ENCODE peak calls at places on chromosomes 3 and 15, in five cellular contexts. A is BJ, K is kidney epithelial cell, I is right atrium auricular region, E is prostate gland. J is an unnamed sample.
A peak's percentile ranks its signal among the peaks of the same experiment; 100 is the strongest.

GRCh38 chr15:58077427-58077826 is 11.9 kb upstream of the ALDH1A2 start:
- DNase-seq in K (no peak), I (no peak), E (peak; percentile 25), A (no peak), J (no peak)

GRCh38 chr3:16452265-16452664 is 61.2 kb downstream of the RFTN1 start:
- DNase-seq in K (no peak), E (no peak), I (no peak), A (no peak), J (no peak)

GRCh38 chr3:149134560-149134959 is 5.1 kb downstream of the HPS3 start:
- DNase-seq in A (no peak), E (no peak), K (no peak), I (no peak), J (no peak)

GRCh38 chr3:9761919-9762318 is 7.8 kb downstream of the CAMK1 start:
- DNase-seq in A (no peak), E (no peak), I (no peak), K (no peak), J (no peak)

GRCh38 chr3:175179055-175179454 is 319.9 kb downstream of the NAALADL2 start:
- DNase-seq in K (no peak), I (no peak), E (no peak), A (no peak), J (no peak)

GRCh38 chr3:156321934-156322333 is 201.6 kb downstream of the KCNAB1 start:
- DNase-seq in E (no peak), A (no peak), K (no peak), I (no peak), J (no peak)

GRCh38 chr15:99507732-99508571 is 57.8 kb upstream of the MEF2A start:
- DNase-seq in A (no peak), I (peak; percentile 85), E (peak; percentile 25), K (no peak), J (no peak)

GRCh38 chr15:81400640-81401236 is 26.7 kb upstream of the TMC3 start:
- DNase-seq in I (no peak), A (no peak), K (no peak), E (peak; percentile 42), J (no peak)

GRCh38 chr15:78930577-78931388 is 14.1 kb downstream of the CTSH start:
- DNase-seq in E (peak; percentile 95), I (no peak), A (peak; percentile 87), K (peak; percentile 77), J (no peak)

GRCh38 chr3:46466273-46466672 is 1.6 kb upstream of the LTF start:
- DNase-seq in E (no peak), K (no peak), I (peak; percentile 56), A (no peak), J (no peak)

GRCh38 chr3:194632983-194633348 is 253 bp downstream of the TMEM44 start:
- DNase-seq in A (no peak), I (no peak), E (no peak), K (no peak), J (peak; percentile 64)

GRCh38 chr3:97658670-97659285 is 105.8 kb upstream of the ARL6 start:
- DNase-seq in I (no peak), A (no peak), K (peak; percentile 1), E (no peak), J (no peak)

GRCh38 chr15:78358114-78358513 is 18.0 kb downstream of the CRABP1 start:
- DNase-seq in K (no peak), I (no peak), A (no peak), E (no peak), J (no peak)

GRCh38 chr3:127384717-127385539 is 97.1 kb upstream of the PRR20G start:
- DNase-seq in E (no peak), I (no peak), K (no peak), A (no peak), J (no peak)

GRCh38 chr15:64911317-64912186 is at the start of gene ANKDD1A:
- DNase-seq in I (peak; percentile 74), K (no peak), A (no peak), E (peak; percentile 33), J (peak; percentile 87)

GRCh38 chr3:138781012-138781470 is 53.7 kb downstream of the PIK3CB start:
- DNase-seq in K (no peak), A (no peak), I (no peak), E (no peak), J (no peak)

GRCh38 chr3:138937690-138938055 is 9.3 kb downstream of the FOXL2 start:
- DNase-seq in E (no peak), K (no peak), A (no peak), I (no peak), J (no peak)

GRCh38 chr15:57640935-57641682 is 49.4 kb downstream of the MYZAP start:
- DNase-seq in K (no peak), E (peak; percentile 25), I (no peak), A (no peak), J (no peak)

GRCh38 chr15:44633603-44634002 is 29.9 kb downstream of the SPG11 start:
- DNase-seq in A (no peak), K (no peak), I (no peak), E (no peak), J (no peak)

GRCh38 chr3:30259730-30260129 is 346.7 kb upstream of the TGFBR2 start:
- DNase-seq in A (no peak), E (no peak), I (no peak), K (no peak), J (no peak)

GRCh38 chr15:84633311-84634227 is 20.5 kb downstream of the WDR73 start:
- DNase-seq in A (no peak), E (peak; percentile 55), I (peak; percentile 73), K (no peak), J (no peak)

GRCh38 chr15:90400005-90400758 is 12.1 kb downstream of the IQGAP1 start:
- DNase-seq in A (no peak), K (no peak), E (no peak), I (no peak), J (no peak)

GRCh38 chr3:31522152-31522551 is 10.6 kb upstream of the STT3B start:
- DNase-seq in K (no peak), E (no peak), I (no peak), A (no peak), J (no peak)

GRCh38 chr3:9253327-9253726 is 3.9 kb upstream of the SRGAP3 start:
- DNase-seq in E (no peak), I (no peak), K (peak; percentile 31), A (no peak), J (no peak)

GRCh38 chr15:89665449-89666146 is 10.3 kb upstream of the KIF7 start:
- DNase-seq in K (no peak), A (no peak), E (peak; percentile 18), I (peak; percentile 79), J (no peak)

GRCh38 chr3:65951836-65952505 is 86.7 kb downstream of the MAGI1 start:
- DNase-seq in A (no peak), E (no peak), K (no peak), I (no peak), J (no peak)

GRCh38 chr15:45187894-45188830 is at the start of gene SHF:
- DNase-seq in K (no peak), A (no peak), I (no peak), E (peak; percentile 59), J (no peak)

GRCh38 chr3:171315101-171315500 is 145.1 kb downstream of the TNIK start:
- DNase-seq in A (no peak), E (no peak), K (peak; percentile 94), I (no peak), J (no peak)

GRCh38 chr3:50573566-50574279 is 4.4 kb downstream of the HEMK1 start:
- DNase-seq in K (no peak), A (no peak), E (no peak), I (no peak), J (no peak)

GRCh38 chr3:58973796-58974195 is 76.0 kb downstream of the CFAP20DC start:
- DNase-seq in K (no peak), I (no peak), A (no peak), E (no peak), J (no peak)

GRCh38 chr3:152298393-152299242 is 29.9 kb downstream of the MBNL1 start:
- DNase-seq in E (peak; percentile 56), I (no peak), A (peak; percentile 82), K (no peak), J (peak; percentile 84)

GRCh38 chr3:174957581-174958001 is 98.5 kb downstream of the NAALADL2 start:
- DNase-seq in K (no peak), A (no peak), E (no peak), I (no peak), J (no peak)

GRCh38 chr3:184037816-184038215 is 6.3 kb downstream of the HTR3D start:
- DNase-seq in K (no peak), A (no peak), I (no peak), E (no peak), J (no peak)

GRCh38 chr3:184039414-184039813 is 7.9 kb downstream of the HTR3D start:
- DNase-seq in I (no peak), K (no peak), E (no peak), A (no peak), J (no peak)

GRCh38 chr3:184042617-184043016 is 10.2 kb upstream of the HTR3C start:
- DNase-seq in E (no peak), K (no peak), A (no peak), I (no peak), J (no peak)

GRCh38 chr3:184040010-184040409 is 8.5 kb downstream of the HTR3D start:
- DNase-seq in A (no peak), I (no peak), E (no peak), K (no peak), J (no peak)
- TF ChIP-seq CTCF in A (peak; percentile 55), I (no peak), E (peak; percentile 13), K (peak; percentile 44), J (peak; percentile 19)

GRCh38 chr3:14322001-14322400 is 80.4 kb upstream of the SLC6A6 start:
- DNase-seq in I (no peak), K (no peak), E (no peak), A (no peak), J (no peak)

GRCh38 chr3:14319654-14320182 is 82.7 kb upstream of the SLC6A6 start:
- DNase-seq in K (peak; percentile 38), I (no peak), E (no peak), A (no peak), J (no peak)

GRCh38 chr3:14322667-14323295 is 79.6 kb upstream of the SLC6A6 start:
- DNase-seq in K (no peak), A (no peak), I (no peak), E (no peak), J (no peak)

GRCh38 chr3:14318638-14319037 is 83.8 kb upstream of the SLC6A6 start:
- DNase-seq in I (no peak), A (no peak), K (no peak), E (no peak), J (no peak)

DNA sequence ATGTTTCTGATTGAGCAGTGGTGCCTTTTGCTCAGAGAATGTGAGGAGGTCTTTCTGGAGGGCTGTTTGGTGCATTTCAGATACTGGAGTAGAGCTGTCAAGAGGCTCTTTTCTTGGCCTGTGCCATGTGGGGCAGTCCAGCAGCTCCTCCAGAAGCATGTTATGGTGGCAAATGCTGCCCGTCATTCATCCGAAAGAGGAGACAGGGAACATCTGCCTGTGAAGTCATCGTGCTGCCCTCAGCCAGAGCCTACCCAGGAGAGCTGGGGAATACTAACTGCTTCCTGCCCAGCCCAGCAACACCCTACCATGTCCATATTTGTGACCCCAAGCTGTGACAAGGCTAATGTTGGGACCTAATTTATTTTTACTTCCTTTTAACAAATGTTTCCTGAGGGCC is 82.2 kb upstream of the SLC6A6 start:
- DNase-seq in A (no peak), K (no peak), I (no peak), E (no peak), J (no peak)
- H3K4me3 ChIP-seq in A (no peak overlapping the region), K (no peak overlapping the region), I (no peak overlapping the region), E (no peak overlapping the region), J (no peak overlapping the region)

GRCh38 chr15:98083203-98083910 is 122.9 kb downstream of the ARRDC4 start:
- DNase-seq in I (no peak), E (no peak), K (no peak), A (no peak), J (no peak)
- TF ChIP-seq CTCF in I (no peak), E (no peak), K (peak; percentile 19), A (no peak), J (no peak)

GRCh38 chr3:141050576-141050912 is 603 bp upstream of the SPSB4 start:
- DNase-seq in K (no peak), I (no peak), E (no peak), A (no peak), J (no peak)
- H3K4me3 ChIP-seq in K (no peak overlapping the region), I (peak overlapping the region; percentile 66), E (peak overlapping the region; percentile 21), A (no peak overlapping the region), J (peak overlapping the region; percentile 85)